ENCODE peak calls at places on chromosomes 2 and 18, in six cellular contexts. One of them, this sample, is unnamed.

GRCh38 chr18:5961097-5961827 is 65.9 kb upstream of the TMEM200C start:
- DNase-seq in activated T-cell treated with anti-CD3 and anti-CD28 coated beads for 24 hours: no peak
- DNase-seq in naive B cell: no peak
- DNase-seq in M059J: no peak
- DNase-seq in T-helper 9 cell: no peak
- DNase-seq in NCI-H1417: no peak
- DNase-seq in this sample: no peak

GRCh38 chr2:120934891-120935338 is 199.2 kb downstream of the GLI2 start:
- DNase-seq in T-helper 9 cell: no peak
- DNase-seq in naive B cell: no peak
- DNase-seq in M059J: peak; percentile 95
- DNase-seq in activated T-cell treated with anti-CD3 and anti-CD28 coated beads for 24 hours: no peak
- DNase-seq in NCI-H1417: no peak
- DNase-seq in this sample: peak; percentile 96

GRCh38 chr2:30398488-30398887 is 48.6 kb upstream of the LCLAT1 start:
- DNase-seq in T-helper 9 cell: no peak
- DNase-seq in M059J: no peak
- DNase-seq in activated T-cell treated with anti-CD3 and anti-CD28 coated beads for 24 hours: no peak
- DNase-seq in NCI-H1417: no peak
- DNase-seq in naive B cell: no peak
- DNase-seq in this sample: peak; percentile 13

GRCh38 chr2:71596011-71596410 is 142.7 kb downstream of the DYSF start:
- DNase-seq in activated T-cell treated with anti-CD3 and anti-CD28 coated beads for 24 hours: no peak
- DNase-seq in M059J: no peak
- DNase-seq in T-helper 9 cell: no peak
- DNase-seq in NCI-H1417: no peak
- DNase-seq in naive B cell: no peak
- DNase-seq in this sample: no peak

GRCh38 chr2:202278944-202279343 is 13.4 kb downstream of the NOP58 start:
- DNase-seq in naive B cell: no peak
- DNase-seq in NCI-H1417: peak; percentile 3
- DNase-seq in activated T-cell treated with anti-CD3 and anti-CD28 coated beads for 24 hours: no peak
- DNase-seq in T-helper 9 cell: no peak
- DNase-seq in M059J: peak; percentile 51
- DNase-seq in this sample: peak; percentile 74

GRCh38 chr2:153819501-153819900 is 52.2 kb upstream of the GALNT13 start:
- DNase-seq in NCI-H1417: no peak
- DNase-seq in T-helper 9 cell: no peak
- DNase-seq in activated T-cell treated with anti-CD3 and anti-CD28 coated beads for 24 hours: no peak
- DNase-seq in M059J: no peak
- DNase-seq in naive B cell: no peak
- DNase-seq in this sample: no peak

GRCh38 chr2:12317853-12318426 is 398.8 kb upstream of the TRIB2 start:
- DNase-seq in T-helper 9 cell: no peak
- DNase-seq in M059J: peak; percentile 95
- DNase-seq in NCI-H1417: no peak
- DNase-seq in activated T-cell treated with anti-CD3 and anti-CD28 coated beads for 24 hours: no peak
- DNase-seq in naive B cell: no peak
- DNase-seq in this sample: peak; percentile 96

GRCh38 chr2:150566289-150566688 is 78.8 kb upstream of the RND3 start:
- DNase-seq in T-helper 9 cell: no peak
- DNase-seq in naive B cell: no peak
- DNase-seq in NCI-H1417: no peak
- DNase-seq in M059J: no peak
- DNase-seq in activated T-cell treated with anti-CD3 and anti-CD28 coated beads for 24 hours: no peak
- DNase-seq in this sample: no peak

GRCh38 chr2:35067420-35067819 is 1288.2 kb upstream of the CRIM1 start:
- DNase-seq in NCI-H1417: no peak
- DNase-seq in activated T-cell treated with anti-CD3 and anti-CD28 coated beads for 24 hours: no peak
- DNase-seq in T-helper 9 cell: no peak
- DNase-seq in M059J: no peak
- DNase-seq in naive B cell: no peak
- DNase-seq in this sample: no peak

GRCh38 chr2:217897091-217897715 is 105.6 kb downstream of the TNS1 start:
- DNase-seq in NCI-H1417: no peak
- DNase-seq in T-helper 9 cell: no peak
- DNase-seq in naive B cell: no peak
- DNase-seq in M059J: no peak
- DNase-seq in activated T-cell treated with anti-CD3 and anti-CD28 coated beads for 24 hours: no peak
- DNase-seq in this sample: no peak

GRCh38 chr2:199463000-199463692 is 5.4 kb upstream of the SATB2 start:
- DNase-seq in M059J: peak; percentile 75
- DNase-seq in activated T-cell treated with anti-CD3 and anti-CD28 coated beads for 24 hours: no peak
- DNase-seq in naive B cell: no peak
- DNase-seq in T-helper 9 cell: no peak
- DNase-seq in NCI-H1417: no peak
- DNase-seq in this sample: peak; percentile 83

GRCh38 chr2:60252581-60253170 is 300.8 kb downstream of the BCL11A start:
- DNase-seq in T-helper 9 cell: no peak
- DNase-seq in NCI-H1417: no peak
- DNase-seq in M059J: no peak
- DNase-seq in activated T-cell treated with anti-CD3 and anti-CD28 coated beads for 24 hours: no peak
- DNase-seq in naive B cell: no peak
- DNase-seq in this sample: no peak

GRCh38 chr2:69616755-69617154 is 26.8 kb downstream of the AAK1 start:
- DNase-seq in NCI-H1417: no peak
- DNase-seq in naive B cell: no peak
- DNase-seq in M059J: peak; percentile 71
- DNase-seq in T-helper 9 cell: peak; percentile 26
- DNase-seq in activated T-cell treated with anti-CD3 and anti-CD28 coated beads for 24 hours: no peak
- DNase-seq in this sample: no peak

GRCh38 chr2:156864230-156864629 is 393.3 kb upstream of the GALNT5 start:
- DNase-seq in M059J: no peak
- DNase-seq in activated T-cell treated with anti-CD3 and anti-CD28 coated beads for 24 hours: no peak
- DNase-seq in NCI-H1417: no peak
- DNase-seq in T-helper 9 cell: no peak
- DNase-seq in naive B cell: no peak
- DNase-seq in this sample: no peak

GRCh38 chr2:53366570-53366969 is 401.0 kb upstream of the CHAC2 start:
- DNase-seq in activated T-cell treated with anti-CD3 and anti-CD28 coated beads for 24 hours: no peak
- DNase-seq in naive B cell: no peak
- DNase-seq in T-helper 9 cell: no peak
- DNase-seq in M059J: no peak
- DNase-seq in NCI-H1417: no peak
- DNase-seq in this sample: no peak

GRCh38 chr2:177002983-177003382 is 209.6 kb upstream of the HNRNPA3 start:
- DNase-seq in activated T-cell treated with anti-CD3 and anti-CD28 coated beads for 24 hours: no peak
- DNase-seq in naive B cell: no peak
- DNase-seq in M059J: no peak
- DNase-seq in NCI-H1417: no peak
- DNase-seq in T-helper 9 cell: no peak
- DNase-seq in this sample: no peak

GRCh38 chr2:109382236-109382930 is 231.4 kb downstream of the SEPTIN10 start:
- DNase-seq in M059J: no peak
- DNase-seq in activated T-cell treated with anti-CD3 and anti-CD28 coated beads for 24 hours: no peak
- DNase-seq in T-helper 9 cell: no peak
- DNase-seq in NCI-H1417: no peak
- DNase-seq in naive B cell: no peak
- DNase-seq in this sample: no peak

GRCh38 chr2:225501022-225501421 is 101.5 kb downstream of the NYAP2 start:
- DNase-seq in NCI-H1417: no peak
- DNase-seq in T-helper 9 cell: no peak
- DNase-seq in naive B cell: no peak
- DNase-seq in activated T-cell treated with anti-CD3 and anti-CD28 coated beads for 24 hours: no peak
- DNase-seq in M059J: no peak
- DNase-seq in this sample: no peak

GRCh38 chr2:67455219-67456142 is 58.3 kb downstream of the ETAA1 start:
- DNase-seq in T-helper 9 cell: no peak
- DNase-seq in NCI-H1417: no peak
- DNase-seq in naive B cell: no peak
- DNase-seq in activated T-cell treated with anti-CD3 and anti-CD28 coated beads for 24 hours: no peak
- DNase-seq in M059J: no peak
- DNase-seq in this sample: no peak

GRCh38 chr2:14702258-14702657 is 69.7 kb downstream of the LRATD1 start:
- DNase-seq in M059J: no peak
- DNase-seq in NCI-H1417: no peak
- DNase-seq in T-helper 9 cell: no peak
- DNase-seq in naive B cell: no peak
- DNase-seq in activated T-cell treated with anti-CD3 and anti-CD28 coated beads for 24 hours: no peak
- DNase-seq in this sample: no peak

GRCh38 chr2:204012081-204012653 is 75.6 kb downstream of the ICOS start:
- DNase-seq in M059J: peak; percentile 15
- DNase-seq in T-helper 9 cell: no peak
- DNase-seq in activated T-cell treated with anti-CD3 and anti-CD28 coated beads for 24 hours: no peak
- DNase-seq in naive B cell: no peak
- DNase-seq in NCI-H1417: no peak
- DNase-seq in this sample: peak; percentile 17

GRCh38 chr18:58955738-58956137 is 91.1 kb downstream of the ZNF532 start:
- DNase-seq in NCI-H1417: no peak
- DNase-seq in T-helper 9 cell: no peak
- DNase-seq in naive B cell: no peak
- DNase-seq in activated T-cell treated with anti-CD3 and anti-CD28 coated beads for 24 hours: no peak
- DNase-seq in M059J: no peak
- DNase-seq in this sample: no peak

GRCh38 chr2:107687087-107687486 is 139.6 kb upstream of the RGPD4 start:
- DNase-seq in activated T-cell treated with anti-CD3 and anti-CD28 coated beads for 24 hours: no peak
- DNase-seq in T-helper 9 cell: no peak
- DNase-seq in naive B cell: no peak
- DNase-seq in NCI-H1417: no peak
- DNase-seq in M059J: peak; percentile 54
- DNase-seq in this sample: no peak

GRCh38 chr2:189427872-189428271 is 13.4 kb upstream of the WDR75 start:
- DNase-seq in NCI-H1417: no peak
- DNase-seq in T-helper 9 cell: no peak
- DNase-seq in activated T-cell treated with anti-CD3 and anti-CD28 coated beads for 24 hours: no peak
- DNase-seq in naive B cell: no peak
- DNase-seq in M059J: no peak
- DNase-seq in this sample: no peak

GRCh38 chr2:45691152-45691551 is 39.7 kb downstream of the PRKCE start:
- DNase-seq in M059J: no peak
- DNase-seq in activated T-cell treated with anti-CD3 and anti-CD28 coated beads for 24 hours: no peak
- DNase-seq in T-helper 9 cell: no peak
- DNase-seq in NCI-H1417: peak; percentile 19
- DNase-seq in naive B cell: no peak
- DNase-seq in this sample: no peak

GRCh38 chr18:48108136-48108535 is 177.7 kb upstream of the SMAD2 start:
- DNase-seq in NCI-H1417: no peak
- DNase-seq in naive B cell: no peak
- DNase-seq in T-helper 9 cell: no peak
- DNase-seq in M059J: no peak
- DNase-seq in activated T-cell treated with anti-CD3 and anti-CD28 coated beads for 24 hours: no peak
- DNase-seq in this sample: no peak

GRCh38 chr2:177873915-177874314 is 198.7 kb downstream of the PDE11A start:
- DNase-seq in NCI-H1417: no peak
- DNase-seq in naive B cell: no peak
- DNase-seq in M059J: no peak
- DNase-seq in activated T-cell treated with anti-CD3 and anti-CD28 coated beads for 24 hours: no peak
- DNase-seq in T-helper 9 cell: no peak
- DNase-seq in this sample: no peak

GRCh38 chr2:9201185-9201891 is 5.3 kb upstream of the ASAP2 start:
- DNase-seq in T-helper 9 cell: no peak
- DNase-seq in NCI-H1417: no peak
- DNase-seq in M059J: peak; percentile 58
- DNase-seq in activated T-cell treated with anti-CD3 and anti-CD28 coated beads for 24 hours: no peak
- DNase-seq in naive B cell: no peak
- DNase-seq in this sample: peak; percentile 86